ENCODE peak calls at places on chromosomes 13 and 19, in nine cellular contexts. P is SK-N-SH, N is neuronal stem cell, A is endothelial cell of umbilical vein, Q is K562, T is PC-3, R is fibroblast of lung, E is HCT116, G is IMR-90. S is an unnamed sample.

GRCh38 chr19:54209058-54209747 is 8.5 kb downstream of the RPS9 start:
- DNase-seq in P (peak; percentile 62), N (no peak), A (no peak), Q (no peak), T (peak; percentile 26), R (peak; percentile 6), E (no peak), G (no peak), S (no peak)

GRCh38 chr13:73913043-73913740 is 221.0 kb downstream of the KLF12 start:
- DNase-seq in P (no peak), N (no peak), A (peak; percentile 27), Q (no peak), T (no peak), R (peak; percentile 79), E (no peak), G (peak; percentile 59), S (no peak)

GRCh38 chr19:13483215-13483614 is 23.1 kb downstream of the CACNA1A start:
- DNase-seq in P (no peak), N (no peak), A (no peak), Q (peak; percentile 35), T (no peak), R (no peak), E (peak; percentile 23), G (no peak), S (no peak)

GRCh38 chr19:52991484-52991883 is 22.2 kb upstream of the ERVV-1 start:
- DNase-seq in P (no peak), N (no peak), A (peak; percentile 77), Q (no peak), T (peak; percentile 98), R (peak; percentile 48), E (no peak), G (peak; percentile 37), S (no peak)

GRCh38 chr19:40567040-40567749 is 9.5 kb upstream of the SHKBP1 start:
- DNase-seq in P (peak; percentile 63), N (no peak), A (no peak), Q (no peak), T (no peak), R (peak; percentile 18), E (no peak), G (no peak), S (peak; percentile 38)

GRCh38 chr19:20503536-20503935 is 62.0 kb downstream of the ZNF737 start:
- DNase-seq in P (no peak), N (no peak), A (no peak), Q (no peak), T (peak; percentile 71), R (peak; percentile 52), E (no peak), G (peak; percentile 35), S (no peak)

GRCh38 chr19:43409415-43409814 is 5.3 kb upstream of the TEX101 start:
- DNase-seq in P (no peak), N (no peak), A (no peak), Q (no peak), T (no peak), R (no peak), E (no peak), G (no peak), S (no peak)

GRCh38 chr13:111216166-111216960 is 101.3 kb downstream of the ARHGEF7 start:
- DNase-seq in P (peak; percentile 61), N (peak; percentile 46), A (no peak), Q (peak; percentile 13), T (peak; percentile 18), R (peak; percentile 46), E (no peak), G (peak; percentile 27), S (peak; percentile 76)

GRCh38 chr13:79336971-79337370 is 69.1 kb downstream of the RBM26 start:
- DNase-seq in P (no peak), N (no peak), A (no peak), Q (no peak), T (no peak), R (no peak), E (no peak), G (no peak), S (no peak)

GRCh38 chr19:42410371-42410770 is 16.8 kb downstream of the LIPE start:
- DNase-seq in P (no peak), N (no peak), A (no peak), Q (no peak), T (no peak), R (no peak), E (no peak), G (no peak), S (no peak)

GRCh38 chr19:7849631-7850428 is 19.8 kb downstream of the EVI5L start:
- DNase-seq in P (no peak), N (no peak), A (no peak), Q (no peak), T (peak; percentile 33), R (no peak), E (no peak), G (no peak), S (no peak)

GRCh38 chr19:58009666-58010301 is 7.2 kb upstream of the ZNF606 start:
- DNase-seq in P (no peak), N (peak; percentile 29), A (peak; percentile 75), Q (peak; percentile 68), T (peak; percentile 69), R (peak; percentile 81), E (no peak), G (peak; percentile 63), S (peak; percentile 71)

GRCh38 chr13:61685683-61686013 is 270.0 kb upstream of the PCDH20 start:
- DNase-seq in P (peak; percentile 11), N (peak; percentile 20), A (no peak), Q (no peak), T (no peak), R (no peak), E (peak; percentile 3), G (no peak), S (peak; percentile 68)

GRCh38 chr19:10987621-10988297 is 26.9 kb downstream of the SMARCA4 start:
- DNase-seq in P (no peak), N (no peak), A (no peak), Q (no peak), T (no peak), R (no peak), E (no peak), G (no peak), S (no peak)

GRCh38 chr13:111006508-111007031 is 91.7 kb upstream of the ANKRD10 start:
- DNase-seq in P (no peak), N (peak; percentile 1), A (peak; percentile 77), Q (peak; percentile 15), T (no peak), R (peak; percentile 94), E (no peak), G (peak; percentile 84), S (peak; percentile 37)

GRCh38 chr13:57858376-57858775 is 226.8 kb downstream of the PCDH17 start:
- DNase-seq in P (no peak), N (no peak), A (no peak), Q (no peak), T (no peak), R (no peak), E (no peak), G (no peak), S (no peak)

DNA sequence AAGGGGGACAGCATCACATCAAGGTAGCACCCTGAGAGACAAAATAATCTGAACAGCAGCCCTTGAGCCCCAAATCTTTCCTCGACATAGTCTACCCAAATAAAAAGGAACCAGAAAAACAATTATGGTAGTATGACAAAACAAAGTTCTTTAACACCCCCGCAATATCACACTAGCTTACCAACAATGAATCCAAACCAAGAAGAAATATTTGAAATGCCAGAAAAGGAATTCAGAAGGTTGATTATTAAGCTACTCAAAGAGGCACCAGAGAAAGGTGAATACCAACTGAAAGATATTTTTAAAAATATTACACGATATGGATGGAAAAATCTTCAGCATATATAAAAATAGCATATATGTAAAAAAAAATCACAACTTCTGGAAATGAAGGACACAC is 252.9 kb upstream of the SLITRK6 start:
- DNase-seq in P (no peak), N (no peak), A (no peak), Q (no peak), T (no peak), R (no peak), E (no peak), G (no peak), S (no peak)
- H2AFZ ChIP-seq in P (no peak overlapping the region), N (no peak overlapping the region), A (no peak overlapping the region), Q (no peak overlapping the region), T (no peak overlapping the region), R (no peak overlapping the region), E (no peak overlapping the region), G (no peak overlapping the region), S (no peak overlapping the region)

GRCh38 chr19:39423258-39424086 is 11.0 kb downstream of the PLEKHG2 start:
- DNase-seq in P (no peak), N (no peak), A (no peak), Q (no peak), T (no peak), R (no peak), E (no peak), G (no peak), S (no peak)
- H3K4me1 ChIP-seq in P (peaks cover 3% of the 10 kb centered on the region), N (peaks cover 12% of the 10 kb centered on the region), A (peaks cover 4% of the 10 kb centered on the region), Q (no peaks in the 10 kb centered on the region), T (no peaks in the 10 kb centered on the region), R (peaks cover 6% of the 10 kb centered on the region), E (peaks cover 11% of the 10 kb centered on the region), G (peaks cover 5% of the 10 kb centered on the region), S (peaks cover 3% of the 10 kb centered on the region)

DNA sequence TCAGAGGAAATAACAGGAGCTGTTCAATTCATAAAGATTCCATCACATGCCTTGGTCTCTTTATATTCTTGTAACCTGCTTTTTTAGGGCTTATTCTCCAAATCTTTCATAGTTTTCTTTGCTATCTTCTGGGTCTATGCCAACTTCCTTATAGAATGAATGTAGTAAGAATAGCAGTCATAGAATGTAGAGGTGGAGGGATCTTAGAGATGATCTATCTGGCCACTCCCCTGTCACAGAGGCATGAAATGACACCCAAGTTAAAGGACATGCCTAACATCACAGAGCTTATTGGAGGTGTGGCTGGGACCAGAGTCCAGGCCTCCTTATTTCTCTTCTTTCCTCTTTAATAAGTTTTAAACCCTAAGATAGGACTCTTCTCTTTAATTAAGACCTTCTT is 13.2 kb downstream of the LCP1 start:
- DNase-seq in P (no peak), N (no peak), A (no peak), Q (no peak), T (no peak), R (no peak), E (no peak), G (no peak), S (no peak)
- H3K4me2 ChIP-seq in P (no peak overlapping the region), N (no peak overlapping the region), A (no peak overlapping the region), Q (no peak overlapping the region), T (no peak overlapping the region), R (no peak overlapping the region), E (no peak overlapping the region), G (no peak overlapping the region), S (no peak overlapping the region)

GRCh38 chr13:59172076-59172475 is 991.7 kb downstream of the DIAPH3 start:
- DNase-seq in P (no peak), N (no peak), A (no peak), Q (no peak), T (no peak), R (no peak), E (no peak), G (no peak), S (no peak)

GRCh38 chr13:59178344-59178743 is 985.4 kb downstream of the DIAPH3 start:
- DNase-seq in P (no peak), N (no peak), A (no peak), Q (no peak), T (peak; percentile 2), R (no peak), E (no peak), G (peak; percentile 3), S (peak; percentile 11)

GRCh38 chr13:59182241-59182640 is 981.5 kb downstream of the DIAPH3 start:
- DNase-seq in P (no peak), N (no peak), A (no peak), Q (no peak), T (no peak), R (no peak), E (no peak), G (no peak), S (no peak)

DNA sequence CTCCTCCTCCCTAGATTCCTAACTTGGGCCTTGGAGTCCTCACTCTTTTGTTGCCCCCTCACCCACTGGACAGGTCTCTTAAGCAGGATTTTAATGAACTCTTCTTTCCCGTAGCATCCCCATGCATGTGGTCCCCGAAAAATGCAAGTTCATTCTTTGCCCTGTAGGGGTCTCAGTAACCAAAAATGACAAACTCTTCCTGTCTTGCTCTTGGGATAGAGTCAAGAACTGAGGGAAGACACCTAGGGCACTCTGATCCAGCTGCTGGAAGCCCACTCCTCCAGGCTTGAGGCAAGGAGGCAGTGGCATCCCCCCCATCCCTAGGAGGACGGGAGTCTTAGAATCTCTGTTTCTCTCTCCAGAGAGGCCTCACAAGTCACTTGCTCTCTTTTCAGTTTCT is 987.0 kb downstream of the DIAPH3 start:
- DNase-seq in P (no peak), N (no peak), A (no peak), Q (peak; percentile 8), T (peak; percentile 5), R (no peak), E (no peak), G (no peak), S (no peak)
- H2AFZ ChIP-seq in P (no peak overlapping the region), N (no peak overlapping the region), A (no peak overlapping the region), Q (no peak overlapping the region), T (no peak overlapping the region), R (no peak overlapping the region), E (no peak overlapping the region), G (no peak overlapping the region), S (no peak overlapping the region)

S was measured in neural progenitor cell.